ENCODE peak calls at places on chromosomes 1 and 21, in nine cellular contexts. T is neural progenitor cell, L is upper lobe of right lung, J is hepatocyte, N is left ventricle myocardium inferior, F is mucosa of descending colon, G is cardiac muscle cell, P is suprapubic skin, W is psoas muscle. S is an unnamed sample. For H3K4me1, the result is how much of the 10 kb centered on the place peaks cover.

GRCh38 chr1:40120128-40120527 is 23.1 kb upstream of the PPT1 start:
- DNase-seq in N (no peak), T (no peak), P (no peak), F (no peak), J (no peak), W (no peak), G (no peak), L (no peak), S (no peak)

GRCh38 chr1:227225715-227226346 is 92.5 kb downstream of the CDC42BPA start:
- DNase-seq in W (no peak), T (no peak), J (no peak), N (no peak), F (no peak), G (no peak), P (no peak), L (no peak), S (no peak)

GRCh38 chr1:47201179-47201578 is 11.3 kb upstream of the PDZK1IP1 start:
- DNase-seq in L (peak), P (no peak), F (no peak), G (no peak), T (peak), J (no peak), W (no peak), N (no peak), S (peak)

GRCh38 chr1:92883297-92883696 is 51.5 kb downstream of the RPL5 start:
- DNase-seq in P (no peak), L (no peak), N (no peak), J (no peak), G (no peak), T (no peak), W (no peak), F (no peak), S (no peak)

GRCh38 chr1:181818943-181819342 is 242.6 kb downstream of the ZNF648 start:
- DNase-seq in L (no peak), P (no peak), F (no peak), N (no peak), T (no peak), W (no peak), G (no peak), J (no peak), S (no peak)

GRCh38 chr1:198544265-198544664 is 3.8 kb upstream of the ATP6V1G3 start:
- DNase-seq in J (no peak), T (no peak), P (no peak), L (no peak), F (no peak), W (no peak), G (no peak), N (no peak), S (no peak)

GRCh38 chr1:177966199-177966598 is 3.7 kb downstream of the SEC16B start:
- DNase-seq in G (no peak), L (no peak), N (no peak), T (no peak), F (no peak), W (no peak), J (no peak), P (no peak), S (no peak)

GRCh38 chr21:39385299-39386145 is 36.6 kb upstream of the HMGN1 start:
- DNase-seq in W (peak), J (no peak), F (peak), P (peak), G (no peak), L (peak), N (peak), T (no peak), S (no peak)

GRCh38 chr1:3369437-3370076 is 84.9 kb upstream of the ARHGEF16 start:
- DNase-seq in W (peak), G (no peak), F (no peak), J (peak), P (no peak), N (peak), T (no peak), L (no peak), S (no peak)

GRCh38 chr21:33976980-33977720 is 61.5 kb upstream of the ATP5PO start:
- DNase-seq in F (no peak), J (no peak), L (no peak), P (no peak), T (no peak), W (no peak), G (no peak), N (no peak), S (no peak)

GRCh38 chr21:44391345-44392091 is 38.1 kb downstream of the TRPM2 start:
- DNase-seq in T (no peak), L (peak), G (no peak), P (no peak), F (no peak), N (peak), J (no peak), W (peak), S (no peak)

GRCh38 chr21:44614161-44614631 is 2.3 kb downstream of the KRTAP10-8 start:
- DNase-seq in L (peak), P (no peak), W (no peak), N (no peak), J (no peak), F (no peak), T (no peak), G (no peak), S (no peak)

GRCh38 chr1:31632649-31633048 is 12.0 kb downstream of the PEF1 start:
- DNase-seq in P (no peak), W (no peak), N (no peak), J (no peak), L (no peak), F (peak), G (no peak), T (no peak), S (no peak)

GRCh38 chr1:26603856-26604255 is 74.3 kb downstream of the RPS6KA1 start:
- DNase-seq in G (no peak), P (no peak), L (no peak), N (no peak), W (no peak), F (no peak), J (no peak), T (no peak), S (no peak)

GRCh38 chr1:44134071-44134920 is 7.1 kb downstream of the KLF18 start:
- DNase-seq in N (no peak), J (no peak), L (no peak), F (no peak), G (no peak), W (no peak), P (no peak), T (no peak), S (no peak)

GRCh38 chr1:42380617-42381423 is at the start of gene RIMKLA:
- DNase-seq in T (peak), L (peak), G (peak), N (peak), J (peak), F (peak), P (no peak), W (peak), S (peak)

GRCh38 chr1:241531195-241532172 is 694 bp upstream of the KMO start:
- DNase-seq in N (no peak), G (peak), W (no peak), T (peak), P (no peak), F (no peak), L (no peak), J (peak), S (no peak)

GRCh38 chr1:33683913-33684312 is 180.0 kb upstream of the HMGB4 start:
- DNase-seq in P (no peak), F (no peak), L (no peak), G (no peak), W (no peak), J (no peak), N (peak), T (peak), S (no peak)

GRCh38 chr1:13465515-13465914 is 48.3 kb downstream of the LRRC38 start:
- DNase-seq in P (no peak), T (no peak), N (no peak), J (no peak), W (no peak), G (no peak), L (no peak), F (no peak), S (no peak)

GRCh38 chr1:13469343-13469742 is 44.5 kb downstream of the LRRC38 start:
- DNase-seq in F (no peak), T (peak), G (no peak), N (peak), L (no peak), W (peak), J (peak), P (no peak), S (peak)
- TF ChIP-seq CTCF in F (no peak), T (peak), G (no peak), N (peak), L (no peak), W (peak), J (peak), P (no peak), S (peak)

DNA sequence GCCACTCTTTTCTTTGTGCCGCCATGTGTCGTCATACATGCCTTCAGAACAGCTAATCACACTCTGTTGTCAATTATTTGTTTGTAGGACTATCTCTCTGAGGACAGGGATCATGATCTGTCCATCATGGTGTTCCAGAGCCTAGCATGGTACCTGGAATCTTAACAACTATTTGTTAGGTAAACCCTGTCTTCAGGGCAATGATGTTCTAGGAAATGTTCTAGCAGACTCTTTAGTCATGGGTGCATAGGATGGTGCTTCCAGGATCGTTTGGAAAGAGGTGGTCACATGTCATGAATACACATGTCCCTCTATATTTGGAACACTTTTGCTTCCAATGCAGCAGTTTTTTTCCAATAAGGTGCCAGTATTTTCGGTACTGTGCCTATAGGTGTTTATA is 18.2 kb upstream of the KIAA0040 start:
- DNase-seq in N (no peak), P (no peak), J (no peak), F (no peak), L (no peak), T (no peak), G (no peak), W (no peak), S (no peak)
- H3K4me1 ChIP-seq in N (under half), P (under half), J (under half), F (under half), L (under half), T (under half), G (under half), W (under half), S (under half)

DNA sequence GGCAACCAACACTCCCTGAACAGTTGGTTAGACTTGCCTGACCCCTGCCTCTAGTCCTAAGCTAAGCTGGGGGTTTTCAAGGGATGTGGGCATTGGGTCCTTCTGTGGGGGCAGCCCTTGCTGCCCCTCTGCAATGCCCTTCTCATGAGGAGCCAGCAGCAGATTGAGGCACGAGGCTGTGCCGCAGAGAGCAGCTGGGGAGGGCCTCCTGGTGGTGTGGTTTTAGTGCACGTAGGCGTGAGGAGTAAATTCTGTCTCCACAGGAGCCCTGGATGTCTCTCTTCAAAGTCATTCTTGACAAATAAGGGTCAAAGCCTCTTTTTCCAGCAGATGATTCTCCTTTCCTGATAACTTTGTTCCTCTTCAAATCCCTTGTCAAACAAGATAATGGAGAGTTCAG is 31.8 kb upstream of the KLHDC7A start:
- DNase-seq in P (no peak), W (no peak), J (no peak), G (no peak), F (no peak), T (no peak), N (no peak), L (no peak), S (peak)
- TF ChIP-seq CTCF in P (no peak), W (no peak), J (no peak), G (no peak), F (no peak), T (no peak), N (no peak), L (no peak), S (peak)

DNA sequence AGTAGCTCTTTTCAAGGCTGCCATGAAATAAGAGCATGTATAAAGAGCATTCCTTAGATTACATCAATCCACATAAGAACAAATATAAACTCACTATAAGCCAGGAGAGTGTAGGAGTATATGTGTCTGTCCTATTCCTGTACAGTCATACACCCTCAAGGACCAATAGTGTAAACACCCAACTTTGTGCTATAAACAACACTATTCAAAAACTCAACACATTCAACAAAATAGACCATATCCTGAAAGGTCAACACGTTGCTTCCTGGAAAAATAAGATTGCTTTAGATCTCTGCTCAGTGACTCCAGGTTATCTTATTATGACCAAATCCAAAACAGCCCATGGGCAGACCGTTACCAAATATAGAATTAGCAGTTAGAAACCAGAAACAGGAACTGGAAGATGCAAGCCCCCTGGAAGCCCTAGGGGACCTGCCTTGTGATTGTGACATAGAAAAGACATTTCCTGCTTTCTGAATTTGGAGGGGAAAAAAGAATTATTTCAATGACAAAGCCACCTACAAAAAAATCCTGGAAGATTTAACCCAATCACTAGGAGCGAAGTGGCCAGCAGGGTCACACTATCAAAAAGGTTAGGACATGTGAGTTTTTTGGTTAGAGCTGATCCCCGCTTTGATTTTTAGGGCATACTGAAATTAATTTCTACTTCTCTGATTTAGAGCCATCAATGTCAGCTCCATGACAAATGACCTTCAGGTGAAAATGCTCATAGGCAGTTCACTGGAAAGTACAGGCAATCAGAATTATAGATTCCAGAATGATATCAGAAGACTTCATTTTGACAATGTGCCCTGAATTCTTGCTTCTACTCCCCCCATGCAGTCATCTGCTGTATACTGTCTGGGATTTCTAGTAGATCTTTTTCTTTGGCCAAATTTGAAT is 59.9 kb downstream of the LRRC8C start:
- DNase-seq in T (no peak), J (no peak), N (no peak), W (no peak), L (no peak), G (peak), P (no peak), F (no peak), S (no peak)
- H3K4me1 ChIP-seq in T (under half), J (under half), N (half or more), W (under half), L (under half), G (under half), P (under half), F (under half), S (under half)

GRCh38 chr1:240258910-240259309 is 167.2 kb downstream of the FMN2 start:
- DNase-seq in N (no peak), P (no peak), T (no peak), J (no peak), G (no peak), F (no peak), L (no peak), W (no peak), S (no peak)
- TF ChIP-seq CTCF in N (no peak), P (no peak), T (no peak), J (no peak), G (no peak), F (no peak), L (no peak), W (no peak), S (no peak)

GRCh38 chr1:206646504-206646903 is 11.2 kb downstream of the DYRK3 start:
- DNase-seq in W (no peak), N (no peak), F (no peak), P (no peak), L (no peak), G (no peak), J (no peak), T (no peak), S (no peak)
- H3K4me1 ChIP-seq in W (under half), N (under half), F (under half), P (under half), L (under half), G (under half), J (under half), T (under half), S (under half)

DNA sequence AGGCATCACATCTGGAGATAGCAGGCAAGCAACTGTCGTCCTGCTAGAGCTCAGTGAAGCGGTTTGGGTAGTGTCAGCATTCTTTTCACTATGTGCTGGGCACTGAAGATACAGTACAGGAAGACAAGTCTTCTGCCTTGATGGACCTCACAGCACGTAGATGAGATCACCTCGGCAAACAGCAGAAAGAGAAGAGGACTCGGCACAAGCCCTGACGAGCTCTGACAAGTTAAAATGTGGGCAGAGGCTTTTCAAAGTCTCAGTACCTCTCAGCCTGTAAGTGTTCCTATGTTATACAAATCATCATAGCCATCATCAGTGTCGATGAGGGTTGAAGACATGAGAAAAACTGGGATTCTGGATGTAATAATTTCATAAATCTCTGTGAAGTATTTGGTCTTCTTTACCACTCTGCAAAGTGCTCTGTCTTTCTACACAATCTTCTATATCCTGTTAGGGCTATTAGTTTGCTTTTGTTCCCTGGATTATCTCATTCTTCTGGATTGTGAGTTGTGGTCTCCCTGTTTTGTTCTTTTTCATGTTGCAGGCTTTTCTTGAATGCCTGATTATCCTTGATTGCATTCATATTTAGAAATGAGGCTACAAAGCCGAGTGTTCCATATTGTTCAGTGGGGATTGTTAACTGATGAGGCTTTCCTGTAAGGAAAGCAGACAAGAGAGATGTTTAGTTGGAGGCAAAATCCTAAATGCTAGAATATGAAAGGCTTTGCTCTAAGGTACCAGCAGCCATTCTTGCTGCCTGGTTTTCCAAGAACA is 24.2 kb downstream of the MAEL start:
- DNase-seq in G (no peak), N (no peak), W (no peak), T (no peak), P (no peak), J (no peak), F (no peak), L (no peak), S (no peak)
- TF ChIP-seq CTCF in G (no peak), N (no peak), W (no peak), T (no peak), P (no peak), J (no peak), F (no peak), L (no peak), S (no peak)

GRCh38 chr1:70764747-70765146 is 282.9 kb downstream of the PTGER3 start:
- DNase-seq in W (no peak), T (no peak), J (no peak), L (no peak), P (no peak), G (no peak), N (no peak), F (no peak), S (no peak)

GRCh38 chr1:70768211-70768610 is 279.4 kb downstream of the PTGER3 start:
- DNase-seq in W (no peak), G (no peak), L (no peak), T (no peak), N (no peak), F (no peak), P (no peak), J (no peak), S (no peak)

GRCh38 chr1:70767377-70767776 is 280.2 kb downstream of the PTGER3 start:
- DNase-seq in G (no peak), P (no peak), W (no peak), N (no peak), J (no peak), L (no peak), T (no peak), F (no peak), S (no peak)

GRCh38 chr1:70760170-70760569 is 287.4 kb downstream of the PTGER3 start:
- DNase-seq in T (no peak), P (no peak), F (no peak), N (no peak), G (no peak), W (no peak), L (no peak), J (no peak), S (no peak)

DNA sequence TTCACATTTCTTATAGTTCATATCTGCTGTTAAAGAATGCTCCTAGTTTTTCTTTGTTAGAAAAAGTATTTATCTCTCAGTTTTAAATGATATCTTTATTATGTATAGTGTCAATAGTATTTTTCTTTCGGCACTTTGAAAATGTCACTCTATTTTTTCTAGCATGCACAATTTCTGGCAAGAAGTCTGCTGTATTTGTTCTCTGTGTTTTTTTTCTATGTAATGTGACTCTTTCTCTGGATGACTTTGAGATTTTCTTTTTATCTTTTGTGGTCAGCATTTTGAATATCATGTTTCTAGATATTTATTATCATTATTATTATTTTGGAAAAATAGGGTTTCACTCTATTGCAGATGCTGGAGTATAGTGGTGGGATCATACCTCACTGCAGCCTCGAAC is 285.2 kb downstream of the PTGER3 start:
- DNase-seq in T (no peak), J (no peak), P (no peak), F (no peak), G (no peak), L (no peak), W (no peak), N (no peak), S (no peak)
- H3K4me1 ChIP-seq in T (under half), J (under half), P (under half), F (under half), G (under half), L (under half), W (under half), N (under half), S (under half)

GRCh38 chr1:54268714-54269297 is 68.8 kb downstream of the MRPL37 start:
- DNase-seq in N (no peak), T (no peak), P (no peak), J (no peak), W (no peak), G (no peak), F (no peak), L (no peak), S (no peak)

GRCh38 chr1:54271341-54271740 is 71.4 kb downstream of the MRPL37 start:
- DNase-seq in W (no peak), G (no peak), P (no peak), T (no peak), N (no peak), L (no peak), F (no peak), J (no peak), S (no peak)

GRCh38 chr1:54272134-54272533 is 72.2 kb downstream of the MRPL37 start:
- DNase-seq in W (no peak), P (no peak), F (no peak), N (no peak), G (no peak), J (no peak), T (no peak), L (no peak), S (no peak)

GRCh38 chr1:54272772-54273091 is 72.8 kb downstream of the MRPL37 start:
- DNase-seq in L (no peak), J (no peak), F (no peak), P (no peak), N (no peak), W (no peak), G (no peak), T (no peak), S (no peak)

DNA sequence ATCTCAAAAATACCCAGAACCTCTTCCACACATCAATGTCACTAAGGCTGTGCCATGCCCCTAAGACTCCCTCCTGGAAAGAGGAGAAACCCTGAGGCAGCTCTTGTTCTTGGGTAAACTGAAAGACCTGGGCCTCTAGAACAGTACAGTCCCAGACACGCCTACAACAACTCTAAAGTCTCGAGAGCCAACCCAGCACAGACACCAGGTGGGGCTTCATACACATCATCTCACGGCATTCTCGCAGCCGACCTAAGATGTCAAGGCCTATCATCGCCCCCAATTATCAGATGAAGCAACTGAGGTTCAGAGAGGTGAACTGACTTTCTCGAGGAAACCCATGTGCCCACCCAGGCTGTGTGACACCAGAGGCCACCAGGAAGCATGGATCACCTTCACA is 70.6 kb downstream of the MRPL37 start:
- DNase-seq in T (no peak), L (no peak), N (no peak), F (no peak), J (no peak), G (no peak), P (no peak), W (no peak), S (no peak)
- TF ChIP-seq CTCF in T (no peak), L (no peak), N (no peak), F (no peak), J (no peak), G (no peak), P (no peak), W (no peak), S (no peak)